ENCODE peak calls at places on chromosomes 6 and 20, in five cellular contexts. H is IMR-90, Z is H1, I is neuronal stem cell, R is mesenchymal stem cell. U is an unnamed sample.

GRCh38 chr6:27161946-27162603 is 85.4 kb upstream of the PRSS16 start:
- DNase-seq in H (peak; percentile 81), Z (peak; percentile 62), I (no peak), R (peak; percentile 58), U (no peak)

GRCh38 chr6:111715321-111715720 is 109.6 kb upstream of the TRAF3IP2 start:
- DNase-seq in H (no peak), Z (no peak), I (no peak), R (no peak), U (no peak)

GRCh38 chr20:34713194-34713943 is 9.2 kb downstream of the TP53INP2 start:
- DNase-seq in H (peak; percentile 100), Z (no peak), I (no peak), R (peak; percentile 99), U (no peak)

GRCh38 chr20:49724637-49725606 is 11.2 kb upstream of the B4GALT5 start:
- DNase-seq in H (peak; percentile 34), Z (no peak), I (no peak), R (peak; percentile 60), U (no peak)

GRCh38 chr20:3158968-3159431 is 665 bp downstream of the FASTKD5 start:
- DNase-seq in H (peak; percentile 25), Z (no peak), I (no peak), R (peak; percentile 57), U (no peak)

GRCh38 chr20:59820204-59821041 is 113.0 kb downstream of the SYCP2 start:
- DNase-seq in H (no peak), Z (no peak), I (no peak), R (no peak), U (peak; percentile 11)

GRCh38 chr20:35663813-35664543 is 722 bp downstream of the CPNE1 start:
- DNase-seq in H (peak; percentile 6), Z (peak; percentile 66), I (peak; percentile 33), R (peak; percentile 55), U (peak; percentile 52)

GRCh38 chr6:144106206-144106605 is 10.8 kb upstream of the SF3B5 start:
- DNase-seq in H (no peak), Z (no peak), I (no peak), R (no peak), U (no peak)

GRCh38 chr20:46987001-46987400 is 92.4 kb downstream of the EYA2 start:
- DNase-seq in H (no peak), Z (no peak), I (no peak), R (no peak), U (no peak)

GRCh38 chr6:30787954-30788353 is 43.6 kb upstream of the IER3 start:
- DNase-seq in H (no peak), Z (no peak), I (no peak), R (peak; percentile 86), U (no peak)

GRCh38 chr6:139628220-139628619 is 253.8 kb upstream of the CITED2 start:
- DNase-seq in H (no peak), Z (no peak), I (no peak), R (no peak), U (no peak)

GRCh38 chr20:62728028-62728780 is 19.6 kb downstream of the NTSR1 start:
- DNase-seq in H (no peak), Z (no peak), I (no peak), R (no peak), U (no peak)

GRCh38 chr6:97215157-97215769 is 67.8 kb downstream of the MMS22L start:
- DNase-seq in H (peak; percentile 76), Z (no peak), I (peak; percentile 49), R (peak; percentile 62), U (peak; percentile 37)

GRCh38 chr6:11246722-11247121 is 14.3 kb upstream of the NEDD9 start:
- DNase-seq in H (no peak), Z (no peak), I (no peak), R (no peak), U (no peak)
- H2BK120ac ChIP-seq in H (no peak overlapping the region), Z (no peak overlapping the region), I (no peak overlapping the region), R (no peak overlapping the region), U (no peak overlapping the region)

DNA sequence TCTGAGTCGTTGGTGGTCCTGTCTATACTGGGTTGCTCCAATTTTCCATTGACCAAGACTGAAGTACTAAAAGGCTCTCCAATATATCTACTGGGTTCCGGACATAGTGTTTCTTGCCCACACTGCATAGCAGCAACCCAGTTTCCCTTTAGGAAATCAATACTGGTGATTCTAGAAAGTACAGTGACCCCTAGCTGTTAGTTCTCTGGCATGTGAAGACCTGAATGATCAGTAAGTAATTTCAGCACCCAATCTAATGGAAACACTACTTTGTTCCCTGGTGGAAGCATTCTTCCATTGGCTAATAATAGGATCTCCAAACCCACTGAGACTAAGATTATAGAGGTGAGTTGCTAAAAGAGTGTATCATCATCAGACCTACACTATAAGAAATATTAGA is 40.8 kb upstream of the STMND1 start:
- DNase-seq in H (no peak), Z (no peak), I (no peak), R (no peak), U (no peak)
- H4K8ac ChIP-seq in H (no peak overlapping the region), Z (no peak overlapping the region), I (no peak overlapping the region), R (no peak overlapping the region), U (no peak overlapping the region)

GRCh38 chr6:43258180-43258579 is 14.9 kb downstream of the TTBK1 start:
- DNase-seq in H (no peak), Z (no peak), I (no peak), R (no peak), U (no peak)
- H2AFZ ChIP-seq in H (no peak overlapping the region), Z (no peak overlapping the region), I (no peak overlapping the region), R (no peak overlapping the region), U (no peak overlapping the region)

GRCh38 chr6:122008105-122009100 is 391.0 kb upstream of the HSF2 start:
- DNase-seq in H (peak; percentile 42), Z (no peak), I (peak; percentile 8), R (no peak), U (no peak)
- H2BK120ac ChIP-seq in H (no peak overlapping the region), Z (no peak overlapping the region), I (no peak overlapping the region), R (no peak overlapping the region), U (no peak overlapping the region)

DNA sequence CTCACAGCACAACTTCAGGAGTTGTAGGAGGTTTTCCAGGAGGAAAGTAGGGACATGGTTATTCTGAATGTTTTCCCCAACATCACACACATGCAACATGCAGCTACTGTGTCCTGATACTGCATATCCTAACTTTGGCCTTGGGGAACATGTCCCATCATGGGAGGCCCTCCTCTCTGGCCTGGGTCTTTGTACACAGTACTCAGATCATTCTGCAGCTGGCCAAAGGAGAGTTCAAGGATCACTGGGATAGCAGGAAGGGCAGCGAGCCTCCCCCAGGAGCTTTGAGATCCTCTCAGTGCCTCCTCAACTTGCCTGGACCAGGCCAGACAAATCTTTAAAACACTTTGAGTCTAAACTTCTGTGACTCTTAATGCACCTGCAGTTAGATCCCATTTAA is 12.9 kb downstream of the CASS4 start:
- DNase-seq in H (no peak), Z (no peak), I (no peak), R (no peak), U (no peak)
- H4K8ac ChIP-seq in H (peak overlapping the region; percentile 66), Z (no peak overlapping the region), I (no peak overlapping the region), R (no peak overlapping the region), U (no peak overlapping the region)

DNA sequence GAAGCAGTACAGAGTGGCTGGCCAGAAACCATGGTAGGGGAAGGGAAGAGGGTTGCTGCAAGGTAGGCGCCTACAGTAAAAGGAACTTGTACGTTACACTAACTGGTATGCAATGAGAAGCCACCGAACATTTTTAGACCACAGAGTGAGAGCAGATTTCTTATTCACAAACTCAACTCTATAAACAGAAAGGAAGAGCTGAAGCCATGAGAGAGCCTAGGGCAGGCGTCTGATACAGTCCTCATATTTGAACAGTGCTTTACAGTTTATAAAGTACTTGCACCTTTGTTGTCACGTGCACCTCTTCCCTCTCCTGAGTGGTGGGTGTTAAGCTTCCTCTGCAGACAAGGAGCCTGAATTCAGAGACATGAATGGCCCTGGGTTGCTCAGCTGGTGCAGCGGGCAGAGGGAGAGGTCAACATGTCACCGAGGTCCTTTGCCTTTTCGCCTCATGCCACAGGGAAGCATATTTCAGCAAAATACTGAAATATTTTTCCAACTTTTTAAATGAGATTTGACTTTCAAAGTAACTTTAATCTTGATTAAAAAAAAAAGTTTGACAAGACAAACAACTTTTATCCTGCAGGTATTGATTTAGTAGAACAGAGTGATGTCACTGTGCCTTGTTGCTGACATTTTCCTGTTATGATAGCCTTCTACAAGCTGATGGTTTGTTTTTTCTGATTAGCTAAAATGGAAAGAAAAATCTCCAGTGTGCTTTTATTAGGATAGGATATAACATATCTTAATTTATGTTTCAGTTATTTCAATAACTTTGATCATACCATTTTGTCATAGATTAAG is 23.8 kb downstream of the UST start:
- DNase-seq in H (no peak), Z (no peak), I (no peak), R (no peak), U (no peak)
- H2AFZ ChIP-seq in H (no peak overlapping the region), Z (no peak overlapping the region), I (no peak overlapping the region), R (no peak overlapping the region), U (no peak overlapping the region)

GRCh38 chr6:137879885-137880430 is 12.9 kb downstream of the TNFAIP3 start:
- DNase-seq in H (no peak), Z (no peak), I (no peak), R (no peak), U (peak; percentile 34)

GRCh38 chr6:137880633-137881521 is 13.8 kb downstream of the TNFAIP3 start:
- DNase-seq in H (no peak), Z (no peak), I (no peak), R (no peak), U (no peak)

GRCh38 chr6:137878070-137878809 is 11.2 kb downstream of the TNFAIP3 start:
- DNase-seq in H (no peak), Z (no peak), I (no peak), R (no peak), U (no peak)

GRCh38 chr6:137878810-137879285 is 11.8 kb downstream of the TNFAIP3 start:
- DNase-seq in H (no peak), Z (peak; percentile 84), I (peak; percentile 51), R (peak; percentile 15), U (peak; percentile 89)

GRCh38 chr6:137879301-137879700 is 12.2 kb downstream of the TNFAIP3 start:
- DNase-seq in H (no peak), Z (no peak), I (no peak), R (no peak), U (peak; percentile 34)
- H2BK120ac ChIP-seq in H (no peak overlapping the region), Z (no peak overlapping the region), I (no peak overlapping the region), R (no peak overlapping the region), U (no peak overlapping the region)

DNA sequence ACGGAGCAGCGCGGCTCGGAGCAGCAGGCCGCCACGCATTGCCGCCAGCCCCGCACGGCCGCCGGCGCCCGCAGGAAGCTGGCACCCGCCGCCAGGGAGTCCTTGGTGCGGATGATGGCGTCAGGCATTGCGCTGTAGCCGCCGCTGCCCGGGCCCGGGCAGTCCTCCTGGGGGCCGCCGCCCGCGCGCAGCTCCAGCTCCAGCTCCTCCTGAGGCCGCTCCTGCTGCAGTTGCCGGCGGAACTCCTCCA is 638 bp downstream of the LRP11 start:
- DNase-seq in H (no peak), Z (no peak), I (no peak), R (no peak), U (no peak)
- H4K8ac ChIP-seq in H (no peak overlapping the region), Z (peak overlapping the region; percentile 86), I (no peak overlapping the region), R (peak overlapping the region; percentile 80), U (no peak overlapping the region)

DNA sequence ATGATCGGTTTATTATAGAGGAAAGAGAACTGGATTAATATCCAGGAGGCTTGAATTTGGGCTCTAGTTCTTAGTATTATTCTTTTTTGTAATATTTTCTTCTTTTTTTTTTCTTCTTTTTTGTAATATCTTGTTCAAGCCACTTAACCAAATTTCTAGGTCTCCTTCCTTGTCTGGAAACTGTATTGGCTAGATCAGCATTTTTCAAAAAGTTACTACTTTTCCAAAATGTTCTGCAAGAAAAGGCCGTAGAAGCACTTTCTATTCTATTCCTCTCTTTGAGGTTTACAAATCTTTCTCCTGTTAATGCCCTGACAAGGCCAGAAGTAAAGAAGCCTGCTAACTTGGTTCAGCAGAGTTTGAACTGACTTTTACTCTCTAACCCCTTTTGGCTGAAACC is 12.0 kb downstream of the BMP6 start:
- DNase-seq in H (no peak), Z (no peak), I (no peak), R (no peak), U (no peak)
- H2AFZ ChIP-seq in H (no peak overlapping the region), Z (no peak overlapping the region), I (no peak overlapping the region), R (no peak overlapping the region), U (no peak overlapping the region)

U was measured in H9.